ENCODE peak calls at places on chromosome 20, in ten cellular contexts. L, H, G, Q, F, E, W, O, J and M are unnamed samples.

GRCh38 chr20:6058684-6059295 is 4.9 kb upstream of the LRRN4 start:
- DNase-seq in H (no peak), E (no peak), O (no peak), W (no peak), J (no peak), Q (no peak), L (no peak), G (no peak), F (no peak), M (no peak)

GRCh38 chr20:33791959-33792597 is 19.1 kb upstream of the CHMP4B start:
- DNase-seq in W (peak; percentile 31), O (peak; percentile 61), J (peak; percentile 61), F (peak; percentile 48), E (peak; percentile 42), L (no peak), H (peak; percentile 40), Q (peak; percentile 22), G (no peak), M (no peak)

GRCh38 chr20:57653546-57653900 is 33.3 kb upstream of the ZBP1 start:
- DNase-seq in E (no peak), L (no peak), W (no peak), F (no peak), J (no peak), H (no peak), G (no peak), Q (no peak), O (peak; percentile 37), M (no peak)

GRCh38 chr20:40488401-40488800 is 200.6 kb downstream of the MAFB start:
- DNase-seq in W (no peak), O (no peak), G (no peak), L (no peak), Q (no peak), E (no peak), F (no peak), H (no peak), J (no peak), M (no peak)

GRCh38 chr20:22810030-22810429 is 225.1 kb upstream of the SSTR4 start:
- DNase-seq in H (no peak), J (no peak), O (no peak), L (no peak), W (no peak), F (no peak), G (no peak), E (no peak), Q (no peak), M (no peak)

GRCh38 chr20:57374931-57375651 is 16.1 kb upstream of the RBM38 start:
- DNase-seq in E (no peak), W (no peak), J (no peak), Q (no peak), H (no peak), G (no peak), F (no peak), O (peak; percentile 70), L (peak; percentile 79), M (peak; percentile 19)

GRCh38 chr20:37223053-37223452 is 38.6 kb downstream of the GHRH start:
- DNase-seq in H (peak; percentile 93), G (no peak), E (no peak), W (no peak), F (no peak), Q (no peak), J (no peak), L (no peak), O (no peak), M (peak; percentile 53)

GRCh38 chr20:36855241-36855657 is 20.7 kb upstream of the TLDC2 start:
- DNase-seq in L (peak; percentile 60), G (no peak), O (no peak), Q (no peak), F (no peak), W (no peak), J (no peak), H (no peak), E (no peak), M (no peak)

GRCh38 chr20:49982346-49983122 is at the start of gene SNAI1:
- DNase-seq in H (peak; percentile 71), E (peak; percentile 100), Q (peak; percentile 77), F (peak; percentile 81), L (peak; percentile 83), G (peak; percentile 58), J (peak; percentile 82), O (peak; percentile 83), W (peak; percentile 90), M (peak; percentile 83)

GRCh38 chr20:57902478-57902877 is 192.7 kb upstream of the PMEPA1 start:
- DNase-seq in H (peak; percentile 70), O (no peak), Q (no peak), J (no peak), W (peak; percentile 12), G (no peak), L (no peak), E (peak; percentile 79), F (no peak), M (no peak)

GRCh38 chr20:38373231-38373867 is 27.1 kb downstream of the LBP start:
- DNase-seq in J (no peak), E (no peak), Q (no peak), O (no peak), H (no peak), L (no peak), F (no peak), G (no peak), W (no peak), M (no peak)

GRCh38 chr20:23445596-23446217 is 6.2 kb downstream of the CSTL1 start:
- DNase-seq in W (no peak), Q (no peak), G (no peak), H (peak; percentile 94), J (no peak), F (no peak), L (no peak), O (no peak), E (peak; percentile 26), M (peak; percentile 93)

GRCh38 chr20:37524221-37524700 is 3.2 kb downstream of the NNAT start:
- DNase-seq in G (peak; percentile 91), J (no peak), E (no peak), F (no peak), O (no peak), H (no peak), W (no peak), Q (no peak), L (no peak), M (no peak)

GRCh38 chr20:48463096-48463710 is 364.6 kb downstream of the PREX1 start:
- DNase-seq in G (no peak), F (no peak), L (no peak), O (no peak), W (no peak), J (no peak), E (no peak), Q (no peak), H (no peak), M (no peak)